ENCODE peak calls at places on chromosomes 6 and 20, in ten cellular contexts. B, N, K, D, P, T, O, I, H and W are unnamed samples. For H3K4me1, the result is how much of the 10 kb centered on the place peaks cover.

GRCh38 chr6:8246403-8246802 is 144.1 kb upstream of the EEF1E1 start:
- DNase-seq in B (no peak), N (no peak), K (no peak), D (no peak), P (no peak), T (no peak), O (no peak), I (no peak), H (no peak), W (no peak)

GRCh38 chr20:38059832-38060231 is 26.3 kb downstream of the RPRD1B start:
- DNase-seq in B (no peak), N (no peak), K (no peak), D (no peak), P (no peak), T (no peak), O (peak), I (no peak), H (no peak), W (no peak)

GRCh38 chr20:24892522-24892921 is 56.5 kb upstream of the CST7 start:
- DNase-seq in B (no peak), N (no peak), K (no peak), D (no peak), P (peak), T (no peak), O (no peak), I (no peak), H (no peak), W (no peak)

GRCh38 chr6:26026833-26027490 is 60.3 kb upstream of the HFE start:
- DNase-seq in B (peak), N (peak), K (peak), D (peak), P (peak), T (peak), O (peak), I (peak), H (peak), W (peak)

GRCh38 chr6:33616913-33617312 is 4.2 kb upstream of the ITPR3 start:
- DNase-seq in B (peak), N (no peak), K (no peak), D (no peak), P (no peak), T (no peak), O (no peak), I (no peak), H (no peak), W (no peak)

GRCh38 chr20:34703573-34704176 is 469 bp upstream of the TP53INP2 start:
- DNase-seq in B (peak), N (peak), K (peak), D (peak), P (no peak), T (no peak), O (no peak), I (peak), H (peak), W (no peak)

GRCh38 chr20:48538856-48539255 is 288.9 kb downstream of the PREX1 start:
- DNase-seq in B (no peak), N (no peak), K (no peak), D (peak), P (no peak), T (no peak), O (no peak), I (peak), H (no peak), W (no peak)

GRCh38 chr6:129884211-129884610 is 23.1 kb upstream of the TMEM244 start:
- DNase-seq in B (no peak), N (no peak), K (no peak), D (no peak), P (no peak), T (no peak), O (no peak), I (no peak), H (no peak), W (no peak)

GRCh38 chr6:42378125-42378524 is 73.6 kb downstream of the TRERF1 start:
- DNase-seq in B (peak), N (no peak), K (no peak), D (no peak), P (no peak), T (no peak), O (no peak), I (no peak), H (no peak), W (no peak)

GRCh38 chr20:23241416-23241815 is 109.2 kb upstream of the NXT1 start:
- DNase-seq in B (no peak), N (no peak), K (no peak), D (no peak), P (no peak), T (no peak), O (no peak), I (no peak), H (no peak), W (no peak)

GRCh38 chr6:138970856-138971425 is 17.1 kb downstream of the REPS1 start:
- DNase-seq in B (no peak), N (peak), K (peak), D (no peak), P (no peak), T (no peak), O (peak), I (no peak), H (no peak), W (peak)

GRCh38 chr6:162123797-162124196 is 603.8 kb downstream of the PRKN start:
- DNase-seq in B (no peak), N (no peak), K (no peak), D (peak), P (no peak), T (no peak), O (peak), I (peak), H (no peak), W (no peak)

GRCh38 chr6:55836945-55837344 is 38.4 kb downstream of the BMP5 start:
- DNase-seq in B (no peak), N (no peak), K (no peak), D (no peak), P (no peak), T (no peak), O (no peak), I (no peak), H (no peak), W (no peak)

GRCh38 chr6:148339766-148340165 is 2.9 kb upstream of the SASH1 start:
- DNase-seq in B (no peak), N (no peak), K (no peak), D (no peak), P (no peak), T (no peak), O (no peak), I (no peak), H (no peak), W (no peak)

GRCh38 chr6:25442898-25443297 is 163.7 kb downstream of the CARMIL1 start:
- DNase-seq in B (no peak), N (no peak), K (peak), D (no peak), P (no peak), T (no peak), O (no peak), I (no peak), H (no peak), W (no peak)

GRCh38 chr20:11451793-11452291 is 465.9 kb upstream of the BTBD3 start:
- DNase-seq in B (no peak), N (no peak), K (peak), D (peak), P (no peak), T (no peak), O (no peak), I (peak), H (no peak), W (no peak)

GRCh38 chr20:59047938-59048680 is 5.5 kb upstream of the PRELID3B start:
- DNase-seq in B (no peak), N (no peak), K (peak), D (no peak), P (peak), T (no peak), O (peak), I (no peak), H (no peak), W (no peak)

GRCh38 chr6:158262755-158263154 is 49.5 kb upstream of the TULP4 start:
- DNase-seq in B (no peak), N (no peak), K (no peak), D (no peak), P (no peak), T (no peak), O (no peak), I (no peak), H (no peak), W (no peak)

GRCh38 chr6:28585335-28585734 is 59.7 kb downstream of the GPX5 start:
- DNase-seq in B (no peak), N (no peak), K (peak), D (no peak), P (no peak), T (no peak), O (no peak), I (no peak), H (no peak), W (no peak)

GRCh38 chr6:112227992-112228391 is 26.4 kb downstream of the LAMA4 start:
- DNase-seq in B (no peak), N (no peak), K (no peak), D (no peak), P (no peak), T (no peak), O (no peak), I (no peak), H (no peak), W (no peak)

GRCh38 chr6:112224088-112224487 is 30.3 kb downstream of the LAMA4 start:
- DNase-seq in B (no peak), N (no peak), K (no peak), D (no peak), P (no peak), T (no peak), O (no peak), I (no peak), H (no peak), W (no peak)

GRCh38 chr6:112228480-112229332 is 25.7 kb downstream of the LAMA4 start:
- DNase-seq in B (no peak), N (no peak), K (no peak), D (no peak), P (no peak), T (no peak), O (no peak), I (no peak), H (no peak), W (no peak)

GRCh38 chr6:112225691-112226090 is 28.7 kb downstream of the LAMA4 start:
- DNase-seq in B (no peak), N (no peak), K (peak), D (no peak), P (no peak), T (no peak), O (no peak), I (no peak), H (no peak), W (no peak)

DNA sequence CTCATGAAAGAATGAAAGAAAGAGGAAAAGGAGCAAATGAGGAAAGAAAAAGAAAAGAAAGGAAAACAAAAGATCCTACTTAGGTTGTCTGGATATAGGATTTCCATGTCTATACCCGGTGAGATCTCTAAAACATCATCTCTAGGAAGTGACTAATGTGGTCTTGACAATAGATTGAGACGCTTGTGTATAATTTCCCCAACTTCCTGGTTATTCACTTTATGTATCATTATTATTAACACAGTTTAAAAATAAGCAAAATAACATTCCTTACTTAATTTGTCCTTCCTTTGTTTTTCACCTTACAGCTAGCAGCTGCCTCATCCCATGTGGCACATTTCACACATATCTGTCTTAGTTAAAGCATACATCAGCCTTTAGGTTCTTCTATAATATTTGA is 27.0 kb downstream of the LAMA4 start:
- DNase-seq in B (no peak), N (no peak), K (peak), D (no peak), P (no peak), T (no peak), O (no peak), I (no peak), H (no peak), W (no peak)
- H3K4me1 ChIP-seq in B (under half), N (under half), K (under half), D (under half), P (under half), T (under half), O (under half), I (under half), H (under half), W (under half)

GRCh38 chr20:32784369-32785080 is 22.3 kb downstream of the DNMT3B start:
- DNase-seq in B (no peak), N (no peak), K (no peak), D (no peak), P (no peak), T (no peak), O (no peak), I (no peak), H (no peak), W (no peak)
- H3K27ac ChIP-seq in B (no peak), N (no peak), K (no peak), D (no peak), P (no peak), T (no peak), O (no peak), I (peak), H (no peak), W (no peak)

GRCh38 chr6:137936798-137937197 is 69.7 kb downstream of the TNFAIP3 start:
- DNase-seq in B (no peak), N (no peak), K (no peak), D (no peak), P (no peak), T (no peak), O (no peak), I (no peak), H (no peak), W (no peak)

GRCh38 chr6:137938770-137939379 is 71.8 kb downstream of the TNFAIP3 start:
- DNase-seq in B (no peak), N (no peak), K (no peak), D (no peak), P (no peak), T (no peak), O (no peak), I (no peak), H (no peak), W (no peak)

GRCh38 chr6:137945149-137945498 is 78.1 kb downstream of the TNFAIP3 start:
- DNase-seq in B (no peak), N (no peak), K (no peak), D (no peak), P (no peak), T (no peak), O (no peak), I (no peak), H (no peak), W (no peak)

GRCh38 chr6:137942736-137943135 is 75.7 kb downstream of the TNFAIP3 start:
- DNase-seq in B (no peak), N (no peak), K (no peak), D (no peak), P (no peak), T (no peak), O (no peak), I (no peak), H (no peak), W (no peak)
- H3K4me1 ChIP-seq in B (under half), N (under half), K (under half), D (under half), P (under half), T (under half), O (under half), I (under half), H (under half), W (under half)

DNA sequence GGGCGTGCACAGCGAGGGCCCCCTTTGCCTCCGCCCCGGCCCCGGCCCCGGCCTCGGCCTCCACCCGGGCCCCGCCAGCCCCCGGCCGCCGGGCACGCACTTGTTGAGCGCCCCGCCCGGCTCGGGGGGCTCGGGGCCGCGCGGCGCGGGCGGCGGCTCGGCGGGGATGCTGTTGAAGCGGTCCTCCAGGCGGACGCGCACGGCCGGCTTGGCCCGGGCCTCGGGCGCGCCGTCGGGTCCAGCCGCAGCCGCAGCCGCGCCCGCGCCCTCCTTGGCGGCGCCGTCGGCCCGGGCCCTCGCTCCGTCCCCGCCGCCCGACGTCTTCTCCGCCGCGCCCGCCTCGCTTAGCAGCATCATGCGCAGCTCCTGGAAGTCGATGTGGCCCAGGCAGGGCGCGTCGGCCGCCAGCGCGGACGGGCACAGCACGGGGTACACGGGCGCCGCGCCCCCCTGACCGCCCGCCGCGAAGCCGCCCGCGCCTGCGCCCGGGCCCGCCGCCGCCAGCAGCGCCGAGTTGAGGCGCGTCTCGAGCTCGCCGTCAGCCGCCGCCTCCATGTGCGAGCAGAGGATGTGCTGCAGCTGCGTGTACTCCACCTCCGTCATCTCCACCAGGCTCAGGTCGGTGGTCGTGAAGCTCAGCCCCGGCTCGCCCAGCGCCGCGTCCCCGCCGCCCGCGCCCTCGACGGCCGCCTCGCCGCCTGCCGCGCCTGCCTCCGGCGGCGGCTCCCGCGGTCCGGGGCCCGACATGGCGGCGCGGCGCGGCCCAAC is 514 bp downstream of the TCFL5 start:
- DNase-seq in B (peak), N (peak), K (no peak), D (no peak), P (no peak), T (no peak), O (peak), I (peak), H (peak), W (peak)
- H3K27ac ChIP-seq in B (no peak), N (peak), K (peak), D (no peak), P (no peak), T (no peak), O (peak), I (no peak), H (no peak), W (peak)